ENCODE peak calls at places on chromosomes 11 and 22, in six cellular contexts. F is thoracic aorta, D is Caco-2, E is WTC11, G is stomach, L is AG09319. K is an unnamed sample.

GRCh38 chr11:113505541-113506375 is 30.6 kb upstream of the DRD2 start:
- DNase-seq in F (no peak), D (peak), E (no peak), G (no peak), L (no peak), K (no peak)

GRCh38 chr11:70073188-70073817 is 4.8 kb upstream of the ANO1 start:
- DNase-seq in F (no peak), D (no peak), E (no peak), G (no peak), L (no peak), K (no peak)

GRCh38 chr22:44881624-44882023 is 128.2 kb downstream of the PHF21B start:
- DNase-seq in F (no peak), D (no peak), E (no peak), G (no peak), L (no peak), K (no peak)

GRCh38 chr11:12100429-12100828 is 10.0 kb upstream of the MICAL2 start:
- DNase-seq in F (no peak), D (no peak), E (no peak), G (no peak), L (no peak), K (no peak)

GRCh38 chr11:46977038-46977818 is 40.7 kb downstream of the CSTPP1 start:
- DNase-seq in F (no peak), D (no peak), E (peak), G (no peak), L (no peak), K (no peak)

GRCh38 chr11:82733444-82734119 is at the start of gene FAM181B:
- DNase-seq in F (peak), D (peak), E (peak), G (peak), L (no peak), K (peak)

GRCh38 chr11:119714189-119714588 is 14.8 kb downstream of the NECTIN1 start:
- DNase-seq in F (no peak), D (no peak), E (no peak), G (no peak), L (no peak), K (no peak)

GRCh38 chr22:19523240-19524169 is 705 bp downstream of the CLDN5 start:
- DNase-seq in F (no peak), D (no peak), E (peak), G (no peak), L (no peak), K (peak)

GRCh38 chr11:113729456-113729855 is 23.3 kb upstream of the TMPRSS5 start:
- DNase-seq in F (no peak), D (no peak), E (no peak), G (no peak), L (no peak), K (no peak)

GRCh38 chr11:35802221-35802620 is 139.6 kb downstream of the TRIM44 start:
- DNase-seq in F (no peak), D (no peak), E (no peak), G (no peak), L (no peak), K (no peak)

GRCh38 chr11:111298466-111299110 is at the start of gene POU2AF3:
- DNase-seq in F (no peak), D (no peak), E (peak), G (no peak), L (no peak), K (no peak)

GRCh38 chr11:120259988-120260565 is 20.1 kb downstream of the POU2F3 start:
- DNase-seq in F (no peak), D (no peak), E (no peak), G (no peak), L (no peak), K (no peak)

GRCh38 chr11:105168457-105168856 is 28.9 kb upstream of the CARD18 start:
- DNase-seq in F (no peak), D (no peak), E (no peak), G (no peak), L (no peak), K (no peak)

GRCh38 chr11:46200537-46201281 is 76.8 kb upstream of the CREB3L1 start:
- DNase-seq in F (no peak), D (no peak), E (no peak), G (no peak), L (no peak), K (no peak)

GRCh38 chr22:26823966-26824365 is 166.6 kb downstream of the MIAT start:
- DNase-seq in F (no peak), D (no peak), E (no peak), G (no peak), L (no peak), K (no peak)

GRCh38 chr22:37016134-37016910 is 2.9 kb downstream of the TST start:
- DNase-seq in F (no peak), D (no peak), E (no peak), G (peak), L (no peak), K (no peak)

GRCh38 chr22:49331878-49332277 is 495.8 kb downstream of the BRD1 start:
- DNase-seq in F (no peak), D (no peak), E (no peak), G (peak), L (no peak), K (no peak)

GRCh38 chr11:69563946-69564780 is 76.8 kb upstream of the CCND1 start:
- DNase-seq in F (no peak), D (no peak), E (no peak), G (no peak), L (no peak), K (no peak)

GRCh38 chr22:48089601-48090331 is 1327.3 kb downstream of the TBC1D22A start:
- DNase-seq in F (no peak), D (no peak), E (no peak), G (no peak), L (no peak), K (no peak)

GRCh38 chr22:45640291-45640940 is 31.2 kb upstream of the ATXN10 start:
- DNase-seq in F (no peak), D (no peak), E (no peak), G (no peak), L (no peak), K (no peak)

GRCh38 chr11:69956669-69957190 is 121.4 kb upstream of the ANO1 start:
- DNase-seq in F (no peak), D (no peak), E (no peak), G (no peak), L (no peak), K (no peak)

GRCh38 chr11:98630736-98631135 is 390.0 kb upstream of the CNTN5 start:
- DNase-seq in F (no peak), D (no peak), E (no peak), G (no peak), L (no peak), K (no peak)

GRCh38 chr11:70661763-70662501 is 263.6 kb downstream of the CTTN start:
- DNase-seq in F (no peak), D (no peak), E (peak), G (no peak), L (no peak), K (no peak)

GRCh38 chr22:27534720-27535125 is 266.8 kb downstream of the MN1 start:
- DNase-seq in F (no peak), D (no peak), E (no peak), G (no peak), L (peak), K (no peak)

GRCh38 chr22:25169278-25170031 is 30.2 kb upstream of the CRYBB3 start:
- DNase-seq in F (no peak), D (no peak), E (no peak), G (no peak), L (no peak), K (no peak)

GRCh38 chr11:75280227-75280671 is 39.7 kb downstream of the TPBGL start:
- DNase-seq in F (peak), D (peak), E (peak), G (peak), L (no peak), K (peak)
- TF ChIP-seq CTCF in F (peak), D (peak), E (peak), G (peak), L (peak), K (peak)

GRCh38 chr11:127474735-127475134 is 474.2 kb upstream of the KIRREL3 start:
- DNase-seq in F (no peak), D (no peak), E (no peak), G (no peak), L (no peak), K (no peak)

GRCh38 chr11:127471662-127472061 is 471.1 kb upstream of the KIRREL3 start:
- DNase-seq in F (no peak), D (no peak), E (no peak), G (no peak), L (no peak), K (no peak)

GRCh38 chr11:127470485-127470884 is 469.9 kb upstream of the KIRREL3 start:
- DNase-seq in F (no peak), D (peak), E (peak), G (no peak), L (no peak), K (peak)
- TF ChIP-seq CTCF in F (no peak), D (peak), E (no peak), G (no peak), L (no peak), K (peak)

DNA sequence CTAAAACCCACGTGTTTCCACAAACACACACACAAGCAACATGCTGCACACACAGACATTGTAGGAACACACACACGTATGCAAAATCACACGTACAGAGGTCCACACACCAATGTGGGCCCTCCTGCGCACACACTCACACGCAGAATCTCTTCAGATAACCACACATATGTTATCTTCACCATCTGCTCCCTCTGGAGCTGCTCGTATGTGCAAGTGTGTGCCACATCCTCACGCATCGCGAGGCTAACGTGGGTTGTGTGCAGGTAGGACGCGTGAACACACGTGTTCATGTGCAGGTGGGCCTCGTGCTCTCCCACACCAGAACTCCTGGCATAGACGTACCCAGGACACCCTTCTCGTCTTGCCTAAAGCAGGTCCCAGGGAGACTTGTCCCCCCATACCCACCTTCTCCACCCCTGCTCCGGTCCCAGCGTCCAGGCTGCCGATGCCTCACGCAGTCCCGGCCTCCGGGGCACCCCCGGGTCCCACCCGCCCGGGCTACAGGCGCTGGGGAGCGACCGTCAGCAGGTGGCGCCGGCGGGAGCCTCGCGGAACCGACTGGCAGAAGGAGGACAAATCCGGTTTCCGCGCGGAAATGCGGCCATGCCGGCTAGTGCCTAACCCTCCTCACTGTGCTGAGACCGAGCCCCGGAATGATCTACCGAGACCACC is 10.3 kb upstream of the IGSF9B start:
- DNase-seq in F (no peak), D (peak), E (peak), G (peak), L (no peak), K (peak)
- TF ChIP-seq CTCF in F (peak), D (no peak), E (peak), G (no peak), L (peak), K (peak)

GRCh38 chr11:107682182-107682971 is 29.5 kb downstream of the SLN start:
- DNase-seq in F (no peak), D (no peak), E (no peak), G (no peak), L (no peak), K (no peak)

GRCh38 chr11:107688322-107688918 is 23.4 kb downstream of the SLN start:
- DNase-seq in F (no peak), D (no peak), E (no peak), G (no peak), L (no peak), K (no peak)

GRCh38 chr11:107679255-107680024 is 32.4 kb downstream of the SLN start:
- DNase-seq in F (no peak), D (no peak), E (no peak), G (no peak), L (no peak), K (no peak)

GRCh38 chr11:107683070-107683469 is 28.8 kb downstream of the SLN start:
- DNase-seq in F (no peak), D (no peak), E (no peak), G (no peak), L (no peak), K (no peak)

DNA sequence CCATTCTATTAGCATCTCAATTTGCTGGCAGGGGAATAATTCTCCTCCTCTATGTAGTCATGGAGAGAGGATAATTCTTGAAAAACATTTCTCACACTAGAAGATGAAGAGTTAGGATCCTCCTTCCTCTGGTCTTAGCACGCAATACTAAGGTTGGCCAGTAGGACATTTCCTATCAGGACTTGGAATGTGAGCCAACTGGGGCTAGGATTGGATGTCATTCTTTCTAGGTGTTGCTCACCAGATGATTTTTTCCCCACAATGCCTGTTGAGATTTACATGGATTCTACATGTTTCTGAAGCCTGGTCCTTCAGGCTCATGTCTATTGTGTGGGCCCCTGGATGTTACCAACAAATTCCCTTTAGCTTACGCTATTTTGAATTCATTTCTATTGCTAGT is 28.0 kb downstream of the SLN start:
- DNase-seq in F (no peak), D (peak), E (peak), G (no peak), L (no peak), K (no peak)
- TF ChIP-seq CTCF in F (peak), D (peak), E (peak), G (no peak), L (peak), K (no peak)

DNA sequence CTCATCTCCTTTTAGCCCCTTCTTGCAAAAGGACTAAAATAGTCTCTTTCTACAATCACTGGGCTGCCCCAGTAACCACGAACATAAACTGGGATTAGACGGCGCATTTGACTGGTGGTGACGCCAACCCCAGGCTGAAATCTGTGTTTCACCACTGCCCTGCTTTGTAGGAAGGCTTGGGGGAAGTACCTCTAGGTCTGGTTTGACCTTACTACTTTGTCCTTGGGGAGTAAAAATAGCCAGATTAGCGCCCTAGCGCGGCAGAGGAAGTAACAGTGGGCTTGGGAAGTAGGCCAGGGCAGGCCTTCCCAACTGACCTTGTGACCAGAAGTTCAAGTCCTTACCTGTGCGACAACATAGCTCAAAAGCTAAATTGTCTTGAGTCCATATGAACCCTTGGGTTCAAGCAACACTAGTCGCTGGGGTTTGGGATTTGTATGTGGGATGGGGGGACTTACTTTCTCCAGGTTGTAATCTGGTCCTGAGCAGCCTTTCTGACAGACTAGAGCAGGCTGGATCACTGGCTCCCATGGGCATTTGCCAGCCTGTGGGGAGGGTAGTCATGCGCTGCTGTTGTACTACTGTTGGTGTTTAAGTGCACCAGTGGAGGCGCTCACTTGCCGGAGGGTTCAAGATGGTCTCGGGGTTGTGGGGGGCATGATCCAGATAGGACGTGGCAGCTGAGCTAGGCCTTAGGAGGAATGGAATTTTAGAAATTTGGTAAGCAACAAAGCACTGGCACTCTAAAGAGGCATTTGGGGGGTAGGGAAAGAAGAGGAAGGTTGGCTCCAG is 953 bp upstream of the PACS1 start:
- DNase-seq in F (peak), D (no peak), E (peak), G (peak), L (peak), K (peak)
- TF ChIP-seq CTCF in F (peak), D (no peak), E (no peak), G (no peak), L (no peak), K (no peak)

GRCh38 chr22:41762980-41763779 is 37.3 kb upstream of the CCDC134 start:
- DNase-seq in F (no peak), D (peak), E (peak), G (no peak), L (no peak), K (peak)
- TF ChIP-seq CTCF in F (no peak), D (peak), E (peak), G (no peak), L (peak), K (peak)

DNA sequence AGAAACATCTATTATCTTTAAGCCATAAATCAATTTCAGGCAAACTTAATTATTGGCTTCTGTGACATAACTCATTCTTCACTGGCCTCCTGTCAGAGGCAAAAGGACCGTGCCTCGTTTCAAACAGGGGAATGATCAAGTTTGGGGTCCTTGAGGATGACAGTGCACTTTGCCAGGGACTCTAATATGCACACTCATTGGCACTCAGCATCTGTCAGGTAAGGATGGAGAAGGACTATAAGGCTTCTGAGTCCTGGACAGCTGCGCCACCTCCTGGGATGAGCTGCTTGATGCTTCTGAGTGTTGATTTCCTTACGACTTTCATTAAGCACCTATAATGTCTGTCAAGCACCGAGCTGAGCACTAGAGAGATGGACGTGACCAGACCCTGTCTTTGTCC is 20.2 kb downstream of the BPIFC start:
- DNase-seq in F (no peak), D (peak), E (peak), G (no peak), L (no peak), K (peak)
- TF ChIP-seq CTCF in F (no peak), D (peak), E (no peak), G (no peak), L (no peak), K (peak)

GRCh38 chr11:133526790-133527189 is 5.5 kb downstream of the OPCML start:
- DNase-seq in F (no peak), D (no peak), E (no peak), G (no peak), L (no peak), K (no peak)
- TF ChIP-seq CTCF in F (no peak), D (no peak), E (no peak), G (no peak), L (no peak), K (no peak)

GRCh38 chr22:24109649-24110048 is 71.6 kb upstream of the SUSD2 start:
- DNase-seq in F (no peak), D (no peak), E (no peak), G (no peak), L (no peak), K (no peak)
- TF ChIP-seq CTCF in F (no peak), D (no peak), E (no peak), G (no peak), L (no peak), K (no peak)

GRCh38 chr11:130198964-130199363 is 39.4 kb downstream of the ST14 start:
- DNase-seq in F (no peak), D (no peak), E (no peak), G (no peak), L (no peak), K (no peak)
- TF ChIP-seq CTCF in F (no peak), D (peak), E (no peak), G (no peak), L (no peak), K (no peak)

K was measured in activated CD8-positive, alpha-beta T cell treated with anti-CD3 and anti-CD28 coated beads for 36 hours.